ENCODE peak calls at places on chromosomes 4 and X, in eight cellular contexts. J, T, D, Z, P, N, H and X are unnamed samples.

GRCh38 chrX:1483843-1484637 is 31.3 kb upstream of the ASMTL start:
- DNase-seq in H (no peak), Z (no peak), J (no peak), N (no peak), D (no peak), T (no peak), P (no peak), X (no peak)

GRCh38 chrX:78753571-78753970 is 6.1 kb downstream of the LPAR4 start:
- DNase-seq in T (no peak), H (peak), D (no peak), P (no peak), Z (no peak), J (no peak), N (no peak), X (no peak)

GRCh38 chr4:5998333-5998936 is 19.8 kb downstream of the C4orf50 start:
- DNase-seq in T (peak), N (peak), P (peak), Z (peak), D (peak), J (peak), H (peak), X (peak)

GRCh38 chr4:8597791-8598190 is 5.2 kb downstream of the CPZ start:
- DNase-seq in N (no peak), Z (no peak), P (no peak), J (no peak), H (no peak), T (no peak), D (no peak), X (no peak)

GRCh38 chr4:127856485-127857447 is 23.9 kb upstream of the PLK4 start:
- DNase-seq in P (no peak), J (peak), Z (no peak), D (no peak), T (no peak), H (peak), N (peak), X (peak)

GRCh38 chr4:143389543-143390195 is 53.0 kb downstream of the GAB1 start:
- DNase-seq in J (no peak), P (no peak), Z (no peak), D (no peak), H (peak), T (no peak), N (peak), X (no peak)

GRCh38 chr4:73844352-73844751 is 7.9 kb downstream of the CXCL6 start:
- DNase-seq in J (no peak), P (no peak), Z (no peak), D (no peak), T (no peak), N (peak), H (peak), X (peak)

GRCh38 chr4:36363024-36363423 is 81.6 kb downstream of the DTHD1 start:
- DNase-seq in N (peak), H (no peak), D (no peak), T (no peak), P (no peak), Z (no peak), J (no peak), X (no peak)

GRCh38 chrX:109774706-109775105 is 41.6 kb upstream of the ACSL4 start:
- DNase-seq in T (no peak), H (peak), J (peak), Z (no peak), D (no peak), N (peak), P (no peak), X (peak)